ENCODE peak calls at places on chromosome 1, in ten cellular contexts. A is NCI-H1417, F is transverse colon, Y is HS-5, Z is left ventricle myocardium inferior, P is neuronal stem cell, R is lower lobe of right lung, S is neural progenitor cell, B is NCI-H2081 treated with DMSO at 0.1 percent for 48 hours, T is ACHN. L is an unnamed sample.

GRCh38 chr1:14300991-14301703 is 297.3 kb upstream of the KAZN start:
- DNase-seq in Z (peak; percentile 61), P (no peak), A (no peak), F (no peak), Y (no peak), T (no peak), R (peak; percentile 49), S (no peak), B (no peak), L (no peak)

GRCh38 chr1:183841950-183842816 is 37.3 kb downstream of the RGL1 start:
- DNase-seq in T (peak; percentile 69), P (no peak), F (peak; percentile 26), S (no peak), Z (peak; percentile 19), A (no peak), R (no peak), Y (peak; percentile 87), B (peak; percentile 33), L (no peak)

GRCh38 chr1:116405241-116406135 is 32.4 kb downstream of the ATP1A1 start:
- DNase-seq in P (no peak), Y (no peak), T (no peak), S (no peak), R (no peak), B (no peak), A (peak; percentile 98), F (no peak), Z (no peak), L (no peak)

GRCh38 chr1:50970508-50970885 is 452 bp downstream of the CDKN2C start:
- DNase-seq in S (no peak), Y (no peak), A (no peak), P (no peak), Z (no peak), B (no peak), F (no peak), T (no peak), R (no peak), L (no peak)

GRCh38 chr1:33152685-33153432 is 29.0 kb downstream of the TRIM62 start:
- DNase-seq in T (no peak), F (no peak), R (no peak), A (peak; percentile 49), B (no peak), P (no peak), Y (no peak), Z (peak; percentile 91), S (peak; percentile 69), L (peak; percentile 94)

GRCh38 chr1:21645550-21645949 is 23.6 kb downstream of the RAP1GAP start:
- DNase-seq in P (no peak), T (no peak), Z (no peak), Y (no peak), F (no peak), R (no peak), A (no peak), B (no peak), S (no peak), L (no peak)

GRCh38 chr1:154495496-154496273 is 6.3 kb upstream of the TDRD10 start:
- DNase-seq in F (no peak), T (no peak), A (no peak), S (no peak), B (no peak), R (no peak), P (no peak), Y (no peak), Z (no peak), L (no peak)

GRCh38 chr1:25590096-25590824 is 26.3 kb upstream of the MAN1C1 start:
- DNase-seq in F (no peak), S (no peak), P (no peak), T (no peak), B (no peak), R (no peak), Z (peak; percentile 49), A (no peak), Y (no peak), L (no peak)

GRCh38 chr1:197994907-197995407 is 77.8 kb downstream of the LHX9 start:
- DNase-seq in S (no peak), B (no peak), Z (no peak), P (no peak), F (no peak), R (no peak), T (no peak), A (no peak), Y (no peak), L (no peak)

GRCh38 chr1:21324368-21325137 is 34.3 kb upstream of the ECE1 start:
- DNase-seq in F (peak; percentile 83), Y (peak; percentile 90), A (peak; percentile 35), S (no peak), R (peak; percentile 84), T (peak; percentile 90), P (no peak), B (no peak), Z (peak; percentile 73), L (no peak)

GRCh38 chr1:85166343-85166742 is 34.5 kb downstream of the SYDE2 start:
- DNase-seq in F (no peak), S (no peak), Z (no peak), A (no peak), Y (no peak), T (no peak), R (no peak), P (no peak), B (no peak), L (no peak)

GRCh38 chr1:32966900-32967299 is 2.3 kb upstream of the RNF19B start:
- DNase-seq in A (no peak), F (no peak), P (no peak), Y (no peak), B (no peak), Z (no peak), S (no peak), T (no peak), R (no peak), L (no peak)

GRCh38 chr1:180636138-180636537 is 4.3 kb downstream of the XPR1 start:
- DNase-seq in A (peak; percentile 41), T (peak; percentile 25), P (no peak), R (no peak), S (no peak), F (no peak), Y (no peak), B (no peak), Z (no peak), L (no peak)

L was measured in NCI-H1436 treated with DMSO at 0.1 percent for 48 hours.